ENCODE peak calls at places on chromosomes 6 and 20, in seven cellular contexts. Z is sigmoid colon, N is transverse colon, D is HCT116, W is HepG2, Q is suprapubic skin, A is spleen. Y is an unnamed sample.

GRCh38 chr6:133132092-133132491 is 109.1 kb upstream of the EYA4 start:
- DNase-seq in Q (no peak), A (no peak), Z (no peak), D (no peak), N (no peak), W (no peak), Y (no peak)

GRCh38 chr6:113281014-113281810 is 575.9 kb upstream of the MARCKS start:
- DNase-seq in Q (no peak), D (no peak), W (no peak), A (no peak), Z (no peak), N (no peak), Y (no peak)

GRCh38 chr6:29507319-29507718 is 19.6 kb upstream of the MAS1L start:
- DNase-seq in W (no peak), Z (no peak), A (no peak), N (no peak), D (no peak), Q (no peak), Y (no peak)

GRCh38 chr6:20539387-20539786 is 5.1 kb downstream of the CDKAL1 start:
- DNase-seq in Q (no peak), N (no peak), Z (no peak), D (no peak), A (no peak), W (no peak), Y (no peak)

GRCh38 chr6:52984247-52984646 is 10.8 kb downstream of the GSTA4 start:
- DNase-seq in Q (no peak), D (no peak), Z (no peak), W (no peak), A (no peak), N (no peak), Y (no peak)

GRCh38 chr20:17471606-17472187 is 59.5 kb downstream of the BFSP1 start:
- DNase-seq in Q (no peak), W (no peak), A (no peak), N (no peak), Z (no peak), D (no peak), Y (no peak)

GRCh38 chr20:5719861-5720401 is 30.3 kb upstream of the SHLD1 start:
- DNase-seq in A (no peak), D (no peak), Z (no peak), W (peak; percentile 54), N (no peak), Q (no peak), Y (peak; percentile 43)

GRCh38 chr6:128478230-128479047 is 42.0 kb downstream of the PTPRK start:
- DNase-seq in A (no peak), Z (no peak), D (no peak), N (peak; percentile 35), W (no peak), Q (no peak), Y (no peak)

GRCh38 chr6:95551678-95552324 is 25.5 kb upstream of the MANEA start:
- DNase-seq in D (no peak), Q (no peak), N (no peak), Z (no peak), W (no peak), A (no peak), Y (no peak)

GRCh38 chr6:155103816-155104366 is 108.8 kb downstream of the TIAM2 start:
- DNase-seq in Z (no peak), N (no peak), Q (no peak), A (no peak), W (no peak), D (no peak), Y (no peak)

GRCh38 chr6:82364087-82365010 is 732 bp downstream of the TPBG start:
- DNase-seq in A (peak; percentile 76), Q (peak; percentile 83), W (no peak), N (peak; percentile 46), Z (peak; percentile 76), D (peak; percentile 54), Y (no peak)

GRCh38 chr6:82363368-82364086 is at the start of gene TPBG:
- DNase-seq in Z (peak; percentile 70), N (peak; percentile 61), D (peak; percentile 47), A (peak; percentile 73), W (peak; percentile 27), Q (peak; percentile 83), Y (peak; percentile 62)

GRCh38 chr6:82362868-82363267 is 749 bp upstream of the TPBG start:
- DNase-seq in Z (no peak), Q (no peak), D (no peak), W (no peak), A (no peak), N (no peak), Y (no peak)

GRCh38 chr6:82362144-82362543 is 1.5 kb upstream of the TPBG start:
- DNase-seq in Z (no peak), Q (no peak), A (no peak), N (no peak), D (no peak), W (no peak), Y (no peak)

GRCh38 chr6:82365011-82365751 is 1.6 kb downstream of the TPBG start:
- DNase-seq in D (peak; percentile 24), W (no peak), A (peak; percentile 74), Q (no peak), N (peak; percentile 16), Z (no peak), Y (no peak)
- TF ChIP-seq POLR2AphosphoS5 in D (no peak), W (no peak), A (no peak), Q (no peak), N (no peak), Z (no peak), Y (no peak)

GRCh38 chr6:137211910-137212309 is 7.3 kb downstream of the IFNGR1 start:
- DNase-seq in D (no peak), Q (no peak), A (no peak), W (no peak), Z (no peak), N (no peak), Y (no peak)

GRCh38 chr6:137203256-137203655 is 15.9 kb downstream of the IFNGR1 start:
- DNase-seq in Q (no peak), A (no peak), W (no peak), Z (no peak), D (no peak), N (no peak), Y (no peak)

GRCh38 chr6:137206562-137206961 is 12.6 kb downstream of the IFNGR1 start:
- DNase-seq in D (no peak), Z (no peak), W (no peak), N (no peak), Q (no peak), A (no peak), Y (no peak)

GRCh38 chr6:137210903-137211302 is 8.3 kb downstream of the IFNGR1 start:
- DNase-seq in Z (no peak), Q (no peak), N (no peak), D (no peak), A (no peak), W (no peak), Y (no peak)

DNA sequence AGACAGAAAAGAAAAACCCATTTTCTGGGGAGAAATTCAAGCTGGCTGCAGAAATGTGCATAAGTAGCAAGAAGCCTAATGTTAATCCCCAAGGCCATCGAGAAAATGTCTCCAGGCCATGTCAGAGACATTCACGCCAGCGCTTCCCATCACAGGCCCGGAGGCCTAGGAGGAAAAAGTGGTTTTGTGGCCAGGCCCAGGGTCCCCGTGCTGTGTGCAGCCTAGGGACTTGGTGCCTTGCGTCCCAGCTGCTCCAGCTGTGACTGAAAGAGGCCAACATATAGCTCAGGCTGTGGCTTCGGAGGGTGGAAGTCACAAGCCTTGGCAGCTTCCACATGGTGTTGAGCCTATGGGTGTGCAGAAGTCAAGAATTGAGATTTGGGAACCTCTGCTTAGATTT is 10.9 kb downstream of the IFNGR1 start:
- DNase-seq in A (no peak), W (no peak), D (no peak), Q (no peak), N (no peak), Z (no peak), Y (no peak)
- H3K9me3 ChIP-seq in A (no peaks in the 10 kb centered on the region), W (peaks cover 20% of the 10 kb centered on the region), D (no peaks in the 10 kb centered on the region), Q (no peaks in the 10 kb centered on the region), N (no peaks in the 10 kb centered on the region), Z (no peaks in the 10 kb centered on the region), Y (peaks cover 10% of the 10 kb centered on the region)

DNA sequence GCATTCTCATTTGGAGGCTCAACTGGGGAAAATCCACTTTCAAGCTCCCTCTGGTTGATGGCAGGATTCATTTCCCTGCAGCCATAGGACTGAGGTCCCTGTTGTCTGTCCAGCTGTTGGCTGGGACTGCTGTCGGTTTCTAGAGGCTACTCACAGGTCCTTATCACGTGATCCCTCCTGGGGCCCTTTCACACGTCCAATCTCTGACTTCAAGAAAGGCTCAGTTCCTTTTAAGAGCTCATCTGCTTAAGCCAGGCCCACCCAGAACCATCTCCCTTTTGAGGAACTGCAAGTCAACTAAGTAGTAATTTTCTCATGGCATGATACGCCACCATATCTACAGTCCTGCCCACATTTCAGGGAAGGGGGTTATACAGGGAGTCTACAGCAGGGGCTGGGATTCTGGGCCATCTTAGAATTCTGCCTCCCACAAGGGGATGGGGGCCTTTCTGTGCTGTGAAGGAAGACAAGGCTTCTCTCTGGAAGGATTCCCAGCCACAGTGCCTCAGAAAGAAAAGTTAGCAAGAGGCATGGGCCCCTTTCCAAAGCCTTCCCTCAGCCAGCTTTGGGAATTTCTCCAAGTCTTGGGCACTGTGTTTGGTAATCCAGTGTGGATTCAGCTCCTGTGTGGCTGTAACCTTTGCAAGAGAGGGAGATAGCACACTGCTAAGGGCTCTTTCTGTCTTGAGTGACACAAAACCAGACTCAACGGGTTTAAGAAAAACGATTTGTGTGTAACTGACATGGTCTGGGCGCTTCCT is 66.4 kb downstream of the CTCFL start:
- DNase-seq in A (no peak), D (no peak), N (no peak), W (no peak), Z (peak; percentile 90), Q (no peak), Y (no peak)
- TF ChIP-seq POLR2AphosphoS5 in A (no peak), D (no peak), N (no peak), W (no peak), Z (peak; percentile 46), Q (no peak), Y (no peak)

GRCh38 chr6:3088853-3089445 is 20.7 kb downstream of the RIPK1 start:
- DNase-seq in Q (no peak), A (no peak), Z (no peak), W (no peak), D (no peak), N (no peak), Y (no peak)
- H3K9me3 ChIP-seq in Q (no peaks in the 10 kb centered on the region), A (no peaks in the 10 kb centered on the region), Z (no peaks in the 10 kb centered on the region), W (no peaks in the 10 kb centered on the region), D (peaks cover 32% of the 10 kb centered on the region), N (no peaks in the 10 kb centered on the region), Y (peaks cover 45% of the 10 kb centered on the region)

DNA sequence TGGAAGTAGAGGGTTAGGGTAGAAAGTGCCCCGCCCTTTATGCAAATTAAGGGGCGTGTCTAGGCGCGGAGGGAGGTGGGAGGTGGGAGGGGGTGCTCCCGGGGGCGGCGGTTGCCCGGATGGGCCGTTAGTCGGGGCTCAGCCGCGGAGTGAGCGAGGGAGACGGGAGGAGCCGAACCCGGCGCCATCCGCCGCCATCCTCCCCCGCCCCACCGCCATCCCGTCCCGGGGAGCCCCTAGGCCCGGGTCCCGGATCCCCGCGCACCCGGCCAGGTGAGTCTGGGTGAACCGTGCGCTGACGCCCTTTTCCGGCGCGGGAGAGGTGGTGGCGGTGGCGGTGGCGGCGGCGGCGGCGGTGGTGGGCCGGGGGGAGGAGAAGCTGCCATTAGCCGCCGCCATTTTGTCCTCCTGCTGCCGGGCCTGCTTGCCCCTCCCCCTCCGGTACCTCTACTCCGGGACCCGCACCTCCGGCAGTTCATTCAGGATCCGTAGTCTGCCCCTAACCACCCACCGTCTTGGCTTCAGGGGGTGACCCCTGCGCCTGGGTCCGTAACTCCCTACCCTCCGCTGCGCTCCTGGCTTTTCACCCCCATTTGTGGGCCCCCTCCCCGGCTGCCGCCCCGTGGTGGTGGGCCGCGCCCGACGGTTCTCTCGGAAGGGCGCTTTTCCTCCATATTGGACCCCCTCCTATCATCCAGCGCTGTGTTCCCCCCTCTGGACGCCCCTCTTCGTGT is at the start of gene PRRC2A:
- DNase-seq in A (peak; percentile 98), Z (peak; percentile 92), N (peak; percentile 96), Q (peak; percentile 91), D (peak; percentile 47), W (no peak), Y (no peak)
- TF ChIP-seq POLR2AphosphoS5 in A (no peak), Z (peak; percentile 81), N (no peak), Q (no peak), D (peak; percentile 71), W (peak; percentile 56), Y (no peak)

GRCh38 chr6:122116912-122117663 is 282.4 kb upstream of the HSF2 start:
- DNase-seq in Z (no peak), N (no peak), A (no peak), D (no peak), Q (no peak), W (no peak), Y (no peak)
- H3K9me3 ChIP-seq in Z (no peaks in the 10 kb centered on the region), N (no peaks in the 10 kb centered on the region), A (no peaks in the 10 kb centered on the region), D (no peaks in the 10 kb centered on the region), Q (no peaks in the 10 kb centered on the region), W (no peaks in the 10 kb centered on the region), Y (no peaks in the 10 kb centered on the region)